ENCODE peak calls at places on chromosomes 5 and 9, in eight cellular contexts. D is progenitor cell of endocrine pancreas, U is A673, M is COR-L47, K is stromal cell of bone marrow, S is sigmoid colon, I is iris pigment epithelial cell, Z is amniotic epithelial cell. Y is an unnamed sample.

GRCh38 chr5:94968507-94969095 is 316.3 kb downstream of the MCTP1 start:
- DNase-seq in Z (peak; percentile 61), U (peak; percentile 82), D (no peak), K (peak; percentile 39), S (no peak), M (peak; percentile 84), I (peak; percentile 69), Y (no peak)

GRCh38 chr9:111198936-111199335 is 131.1 kb downstream of the OR2K2 start:
- DNase-seq in Z (peak; percentile 21), M (no peak), S (no peak), K (no peak), I (peak; percentile 47), U (no peak), D (no peak), Y (no peak)

GRCh38 chr9:112033237-112034215 is 136.9 kb downstream of the UGCG start:
- DNase-seq in U (no peak), I (no peak), S (no peak), Z (no peak), D (no peak), M (no peak), K (no peak), Y (no peak)

GRCh38 chr5:68962632-68963484 is 131.0 kb upstream of the SLC30A5 start:
- DNase-seq in D (peak; percentile 42), U (peak; percentile 71), M (peak; percentile 65), S (peak; percentile 84), I (peak; percentile 61), K (peak; percentile 38), Z (peak; percentile 45), Y (no peak)

GRCh38 chr9:85228111-85228855 is 513.5 kb downstream of the AGTPBP1 start:
- DNase-seq in U (no peak), S (no peak), D (no peak), I (no peak), K (no peak), Z (no peak), M (no peak), Y (no peak)

GRCh38 chr5:170644501-170644900 is 139.0 kb upstream of the GABRP start:
- DNase-seq in Z (no peak), I (no peak), K (no peak), D (no peak), U (no peak), S (peak; percentile 4), M (no peak), Y (no peak)

GRCh38 chr5:78908173-78908901 is 76.8 kb downstream of the ARSB start:
- DNase-seq in M (peak; percentile 8), S (no peak), U (peak; percentile 87), I (peak; percentile 67), Z (peak; percentile 46), K (no peak), D (no peak), Y (no peak)

GRCh38 chr5:31273161-31273560 is 79.7 kb downstream of the CDH6 start:
- DNase-seq in S (no peak), I (peak; percentile 21), K (no peak), M (no peak), D (no peak), U (no peak), Z (no peak), Y (no peak)

GRCh38 chr9:136345281-136346156 is 18.0 kb downstream of the DNLZ start:
- DNase-seq in M (no peak), I (no peak), D (peak; percentile 50), Z (peak; percentile 34), U (no peak), K (peak; percentile 38), S (peak; percentile 84), Y (no peak)

GRCh38 chr5:132489871-132490483 is 596 bp downstream of the IRF1 start:
- DNase-seq in D (no peak), K (no peak), S (peak; percentile 86), U (peak; percentile 54), M (peak; percentile 38), I (peak; percentile 47), Z (peak; percentile 33), Y (peak; percentile 53)

GRCh38 chr5:172561151-172561550 is 79.9 kb upstream of the NEURL1B start:
- DNase-seq in Z (peak; percentile 46), U (no peak), I (peak; percentile 69), K (peak; percentile 6), S (no peak), M (no peak), D (no peak), Y (no peak)

GRCh38 chr5:180313677-180314076 is 21.8 kb upstream of the MAPK9 start:
- DNase-seq in Z (no peak), S (no peak), D (no peak), U (no peak), K (no peak), I (no peak), M (peak; percentile 93), Y (peak; percentile 58)

GRCh38 chr5:41408676-41409443 is 101.5 kb downstream of the PLCXD3 start:
- DNase-seq in I (peak; percentile 46), S (no peak), Z (peak; percentile 33), D (no peak), U (no peak), M (no peak), K (peak; percentile 31), Y (no peak)

GRCh38 chr5:178625679-178626483 is 969 bp downstream of the CLK4 start:
- DNase-seq in D (no peak), S (no peak), M (no peak), U (no peak), K (no peak), I (peak; percentile 67), Z (peak; percentile 57), Y (no peak)

GRCh38 chr9:35452481-35452880 is 37.4 kb upstream of the RUSC2 start:
- DNase-seq in M (no peak), D (no peak), Z (peak; percentile 32), U (peak; percentile 10), K (no peak), I (peak; percentile 8), S (no peak), Y (no peak)

Y was measured in CD4-positive, CD25-positive, alpha-beta regulatory T cell.